ENCODE peak calls at places on chromosomes 4 and X, in seven cellular contexts. B is astrocyte, V is PC-3, H is GM23248, X is IMR-90, O is mesenchymal stem cell, D is endodermal cell. N is an unnamed sample.

GRCh38 chr4:94653984-94654609 is 103.7 kb upstream of the BMPR1B start:
- DNase-seq in B (no peak), V (no peak), D (no peak), X (no peak), H (peak), O (no peak), N (no peak)

GRCh38 chr4:140249351-140249750 is 95.4 kb upstream of the MAML3 start:
- DNase-seq in X (peak), O (peak), V (peak), D (no peak), H (peak), B (peak), N (no peak)

GRCh38 chrX:115229337-115229991 is 4.4 kb downstream of the LRCH2 start:
- DNase-seq in V (no peak), X (no peak), O (no peak), H (no peak), B (no peak), D (no peak), N (no peak)

GRCh38 chrX:19028560-19028959 is 44.6 kb upstream of the PHKA2 start:
- DNase-seq in B (no peak), O (no peak), H (no peak), V (no peak), X (no peak), D (no peak), N (no peak)

GRCh38 chr4:76697129-76697803 is 200.7 kb downstream of the SOWAHB start:
- DNase-seq in O (no peak), V (no peak), B (no peak), X (no peak), D (no peak), H (no peak), N (no peak)

GRCh38 chr4:47032405-47033106 is 1.2 kb downstream of the GABRB1 start:
- DNase-seq in H (peak), V (no peak), D (peak), B (peak), O (peak), X (peak), N (no peak)

GRCh38 chr4:109979932-109980717 is 67.4 kb downstream of the EGF start:
- DNase-seq in H (peak), D (no peak), V (peak), X (peak), B (peak), O (peak), N (no peak)

GRCh38 chr4:78645853-78646757 is 94.5 kb downstream of the ANXA3 start:
- DNase-seq in H (peak), V (peak), D (no peak), X (peak), O (peak), B (peak), N (peak)

GRCh38 chr4:107619065-107619464 is 101.0 kb downstream of the PAPSS1 start:
- DNase-seq in O (peak), X (peak), D (no peak), V (no peak), H (peak), B (peak), N (peak)

GRCh38 chr4:108611360-108611759 is 9.0 kb upstream of the RPL34 start:
- DNase-seq in H (peak), D (no peak), O (peak), X (no peak), V (no peak), B (no peak), N (no peak)

GRCh38 chr4:15414601-15415091 is 13.2 kb upstream of the C1QTNF7 start:
- DNase-seq in D (no peak), V (peak), H (peak), O (no peak), B (peak), X (peak), N (no peak)

GRCh38 chr4:60589425-60589824 is 610.7 kb upstream of the ADGRL3 start:
- DNase-seq in X (no peak), V (no peak), O (no peak), D (peak), B (no peak), H (no peak), N (no peak)

GRCh38 chrX:45778621-45779020 is 577.9 kb upstream of the DIPK2B start:
- DNase-seq in B (no peak), O (no peak), H (peak), D (no peak), V (no peak), X (no peak), N (no peak)

GRCh38 chrX:45783002-45783401 is 582.3 kb upstream of the DIPK2B start:
- DNase-seq in H (no peak), O (no peak), D (no peak), B (no peak), X (no peak), V (no peak), N (no peak)

GRCh38 chrX:45784590-45784989 is 583.9 kb upstream of the DIPK2B start:
- DNase-seq in O (no peak), D (no peak), H (no peak), V (no peak), B (no peak), X (no peak), N (no peak)

DNA sequence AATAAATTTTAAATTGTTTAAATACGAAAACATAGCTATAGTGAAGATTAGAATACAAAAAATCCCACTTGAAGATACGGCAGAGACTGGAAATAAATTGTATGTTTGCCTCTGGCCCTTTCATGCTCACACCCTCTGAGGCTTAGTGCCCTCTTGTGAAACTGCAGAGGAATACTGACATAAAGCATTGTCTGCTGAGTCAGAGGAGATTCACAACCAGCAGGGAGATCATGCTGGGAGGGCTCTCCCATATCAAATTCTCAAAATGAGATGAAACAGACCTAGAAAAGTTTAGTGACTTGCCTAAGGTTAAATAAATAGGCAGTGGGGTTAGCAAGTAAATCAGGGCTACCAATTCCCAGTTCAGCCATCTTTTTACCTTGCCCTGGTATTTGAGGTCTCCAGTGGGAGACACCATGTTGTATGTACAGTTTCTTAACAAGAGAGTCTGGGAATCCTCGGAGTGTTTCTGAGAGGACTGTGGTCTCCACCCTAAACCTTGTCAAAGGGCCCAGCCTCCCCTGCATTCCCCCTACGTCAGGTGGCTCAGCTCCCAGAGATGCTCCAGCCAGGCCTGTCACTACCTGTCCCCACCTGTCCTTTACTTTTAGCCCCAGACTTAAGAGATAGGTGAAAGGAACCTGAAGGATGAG is 581.4 kb upstream of the DIPK2B start:
- DNase-seq in X (peak), V (peak), B (peak), H (peak), O (peak), D (no peak), N (no peak)
- H3K9ac ChIP-seq in X (no peak), V (peak), B (no peak), H (peak), O (peak), D (no peak), N (no peak)

GRCh38 chr4:25814323-25814722 is 48.5 kb downstream of the SEL1L3 start:
- DNase-seq in D (no peak), H (peak), B (peak), O (no peak), V (peak), X (peak), N (no peak)

GRCh38 chr4:25813705-25814104 is 49.1 kb downstream of the SEL1L3 start:
- DNase-seq in O (peak), D (peak), H (peak), X (peak), B (peak), V (peak), N (no peak)

GRCh38 chr4:25810016-25810415 is 52.8 kb downstream of the SEL1L3 start:
- DNase-seq in D (peak), X (no peak), V (no peak), O (no peak), B (no peak), H (no peak), N (no peak)

GRCh38 chr4:25814737-25815136 is 48.1 kb downstream of the SEL1L3 start:
- DNase-seq in H (no peak), O (no peak), V (no peak), B (no peak), D (no peak), X (no peak), N (no peak)

GRCh38 chr4:25810815-25811690 is 51.7 kb downstream of the SEL1L3 start:
- DNase-seq in B (peak), V (peak), D (peak), O (no peak), X (peak), H (peak), N (no peak)
- H3K27ac ChIP-seq in B (peak), V (peak), D (no peak), O (peak), X (no peak), H (no peak), N (no peak)

GRCh38 chrX:48937065-48937907 is 18.5 kb upstream of the PIM2 start:
- DNase-seq in X (no peak), O (peak), H (peak), B (peak), V (no peak), D (peak), N (no peak)

GRCh38 chrX:48936429-48937064 is 17.7 kb upstream of the PIM2 start:
- DNase-seq in O (no peak), H (no peak), D (no peak), B (no peak), X (no peak), V (no peak), N (no peak)

GRCh38 chrX:48938721-48939416 is 18.5 kb downstream of the OTUD5 start:
- DNase-seq in X (no peak), B (no peak), H (no peak), O (no peak), V (no peak), D (no peak), N (no peak)

GRCh38 chrX:48934581-48935331 is 15.9 kb upstream of the PIM2 start:
- DNase-seq in D (no peak), V (no peak), O (no peak), H (no peak), X (no peak), B (no peak), N (no peak)

GRCh38 chrX:48933757-48934156 is 14.9 kb upstream of the PIM2 start:
- DNase-seq in O (no peak), X (no peak), V (no peak), D (no peak), B (no peak), H (no peak), N (no peak)
- H3K9ac ChIP-seq in O (no peak), X (no peak), V (no peak), D (no peak), B (no peak), H (no peak), N (no peak)

DNA sequence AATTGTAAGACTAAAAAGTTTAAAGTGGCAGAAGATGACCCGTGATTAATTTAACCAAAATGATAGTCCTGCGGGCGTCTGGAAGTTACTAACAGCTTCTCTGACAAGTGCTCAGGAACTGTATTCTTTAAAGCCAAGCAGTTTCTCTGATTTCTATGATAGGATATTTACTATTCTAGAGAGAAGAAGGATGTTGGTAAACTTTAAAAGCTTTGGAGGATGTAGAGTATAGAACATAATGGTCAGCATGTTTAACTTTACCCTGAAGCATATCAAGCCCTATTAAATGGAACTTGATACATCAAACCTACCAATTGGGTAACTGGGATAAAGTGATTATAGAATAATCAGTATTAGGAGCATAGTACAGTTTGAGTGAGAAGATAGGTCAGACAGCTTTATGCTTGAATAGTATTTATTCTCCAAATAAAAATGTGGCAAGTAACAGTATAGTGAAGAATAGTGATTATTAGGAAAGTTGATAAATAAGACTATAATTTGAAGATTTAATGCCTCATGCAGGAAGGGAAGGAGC is 1.8 kb downstream of the STIM2 start:
- DNase-seq in H (peak), X (no peak), B (no peak), V (no peak), O (peak), D (no peak), N (no peak)
- H3K27ac ChIP-seq in H (no peak), X (no peak), B (no peak), V (no peak), O (no peak), D (no peak), N (no peak)

GRCh38 chr4:150938873-150939499 is 76.1 kb downstream of the LRBA start:
- DNase-seq in H (peak), B (no peak), O (no peak), D (no peak), V (no peak), X (no peak), N (no peak)

GRCh38 chr4:150940123-150940522 is 75.0 kb downstream of the LRBA start:
- DNase-seq in B (no peak), O (no peak), X (no peak), D (no peak), V (no peak), H (no peak), N (no peak)

GRCh38 chr4:150934022-150934421 is 81.1 kb downstream of the LRBA start:
- DNase-seq in D (no peak), B (no peak), O (no peak), H (no peak), X (no peak), V (no peak), N (no peak)

GRCh38 chr4:150942539-150942938 is 72.5 kb downstream of the LRBA start:
- DNase-seq in H (no peak), D (no peak), V (no peak), O (no peak), B (peak), X (no peak), N (no peak)

GRCh38 chr4:150938417-150938816 is 76.7 kb downstream of the LRBA start:
- DNase-seq in O (no peak), B (no peak), D (peak), H (no peak), V (peak), X (no peak), N (no peak)
- H3K9ac ChIP-seq in O (no peak), B (no peak), D (no peak), H (no peak), V (no peak), X (no peak), N (no peak)

DNA sequence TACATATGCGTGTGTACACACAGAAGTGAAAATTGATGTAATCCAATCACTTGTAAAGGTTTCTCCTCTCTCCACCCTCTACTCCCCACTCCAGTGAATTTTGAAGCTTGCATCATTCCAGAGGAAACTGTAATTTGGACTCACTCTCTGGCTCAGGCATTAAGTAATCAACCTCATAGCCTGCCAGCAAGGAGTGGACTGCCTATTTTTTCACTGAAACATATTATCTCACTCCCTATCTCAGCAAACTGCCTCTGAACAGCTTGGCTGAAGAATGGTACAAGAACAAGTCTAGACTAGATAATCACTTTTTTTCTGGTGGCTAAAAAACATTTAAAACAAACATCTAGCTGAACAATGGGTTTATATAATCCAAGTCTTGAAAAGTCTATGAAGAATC is 124.2 kb downstream of the C4orf51 start:
- DNase-seq in D (no peak), X (peak), O (peak), B (peak), H (peak), V (peak), N (no peak)
- H3K27ac ChIP-seq in D (no peak), X (no peak), O (peak), B (peak), H (peak), V (no peak), N (peak)

N was measured in SK-N-MC.